ENCODE peak calls at places on chromosomes 4 and X, in six cellular contexts. K, Z, N, E, H and F are unnamed samples. For H3K4me1, the result is how much of the 10 kb centered on the place peaks cover.

GRCh38 chr4:168837922-168838321 is 172.1 kb downstream of the CBR4 start:
- DNase-seq in E (no peak), Z (no peak), H (no peak), N (no peak), K (no peak), F (no peak)

GRCh38 chr4:126761947-126762650 is 870.7 kb upstream of the INTU start:
- DNase-seq in E (no peak), Z (no peak), H (no peak), K (no peak), N (no peak), F (no peak)

GRCh38 chr4:169619518-169619957 is 840 bp upstream of the CLCN3 start:
- DNase-seq in E (no peak), H (peak), Z (peak), K (no peak), N (peak), F (no peak)

GRCh38 chrX:21946925-21947641 is 6.6 kb downstream of the SMS start:
- DNase-seq in H (peak), N (peak), Z (peak), E (no peak), K (no peak), F (no peak)

GRCh38 chrX:2650865-2651264 is 40.2 kb upstream of the CD99 start:
- DNase-seq in H (no peak), N (no peak), Z (no peak), K (no peak), E (no peak), F (no peak)

GRCh38 chrX:117973175-117974075 is 143.2 kb downstream of the KLHL13 start:
- DNase-seq in H (peak), E (no peak), K (no peak), N (peak), Z (no peak), F (no peak)

GRCh38 chrX:123803331-123803983 is 56.4 kb upstream of the XIAP start:
- DNase-seq in H (peak), N (no peak), K (no peak), Z (peak), E (no peak), F (no peak)

GRCh38 chr4:532588-533317 is 33.7 kb downstream of the PIGG start:
- DNase-seq in H (no peak), N (no peak), E (no peak), K (no peak), Z (peak), F (no peak)

GRCh38 chr4:173763374-173763773 is 233.3 kb upstream of the HAND2 start:
- DNase-seq in E (no peak), N (no peak), Z (no peak), H (peak), K (no peak), F (no peak)

GRCh38 chrX:13226214-13226613 is 93.6 kb downstream of the ATXN3L start:
- DNase-seq in H (no peak), K (no peak), E (no peak), N (no peak), Z (no peak), F (no peak)

GRCh38 chr4:38523524-38524448 is 140.2 kb upstream of the KLF3 start:
- DNase-seq in Z (no peak), H (no peak), N (no peak), E (no peak), K (no peak), F (no peak)

GRCh38 chr4:66554844-66555243 is 884.6 kb upstream of the EPHA5 start:
- DNase-seq in H (no peak), Z (no peak), N (no peak), E (no peak), K (no peak), F (no peak)

GRCh38 chr4:4763815-4764202 is 95.7 kb upstream of the MSX1 start:
- DNase-seq in Z (no peak), N (no peak), H (peak), K (no peak), E (no peak), F (no peak)

GRCh38 chrX:134780908-134781307 is 122.6 kb upstream of the PLAC1 start:
- DNase-seq in K (no peak), H (no peak), Z (no peak), E (no peak), N (no peak), F (no peak)

GRCh38 chrX:8939344-8939743 is 94.6 kb downstream of the FAM9B start:
- DNase-seq in Z (no peak), H (no peak), N (no peak), K (no peak), E (no peak), F (no peak)

GRCh38 chr4:2856266-2856665 is 12.6 kb downstream of the ADD1 start:
- DNase-seq in K (no peak), N (no peak), Z (no peak), H (no peak), E (no peak), F (no peak)
- H3K4me1 ChIP-seq in K (half or more), N (under half), Z (under half), H (under half), E (half or more), F (half or more)

GRCh38 chr4:40307627-40308497 is 27.3 kb upstream of the CHRNA9 start:
- DNase-seq in Z (peak), K (no peak), H (no peak), N (no peak), E (peak), F (no peak)
- H3K4me1 ChIP-seq in Z (under half), K (under half), H (under half), N (under half), E (under half), F (under half)

DNA sequence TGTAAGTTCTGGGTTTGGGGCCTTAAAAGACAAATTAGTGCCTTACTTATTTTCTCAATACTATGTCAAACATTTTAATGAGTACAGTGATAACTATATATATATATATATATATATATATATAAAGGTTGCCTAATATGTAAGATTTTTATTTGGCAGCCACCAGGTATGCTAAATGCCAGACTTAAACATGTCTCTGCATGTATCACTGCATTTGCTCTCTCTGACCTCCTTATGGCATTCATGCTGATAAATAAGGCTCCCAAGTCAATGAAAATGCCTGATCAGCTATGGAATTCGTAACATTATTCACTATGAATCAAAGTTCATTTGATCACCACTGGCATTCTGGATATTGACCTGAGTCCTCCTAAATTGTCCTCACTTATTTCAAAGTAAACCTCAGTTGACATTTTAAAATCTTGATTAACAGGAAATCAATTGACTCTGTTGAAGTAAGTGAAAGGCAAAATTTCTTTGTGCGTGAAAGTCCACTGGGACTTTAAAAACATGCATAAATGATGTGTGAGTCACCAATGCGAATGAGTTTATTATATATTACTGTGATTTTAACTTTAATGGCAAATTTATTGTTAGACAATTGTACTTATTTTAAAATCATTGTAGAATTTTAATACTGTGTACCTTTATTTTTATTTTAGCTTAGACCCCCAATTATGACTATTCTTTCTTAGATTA is 29.2 kb upstream of the AREG start:
- DNase-seq in N (no peak), K (no peak), Z (no peak), E (no peak), H (no peak), F (no peak)
- H3K4me1 ChIP-seq in N (under half), K (under half), Z (under half), E (under half), H (under half), F (under half)

GRCh38 chr4:113740857-113741379 is 20.6 kb downstream of the CAMK2D start:
- DNase-seq in H (no peak), Z (no peak), E (no peak), N (no peak), K (no peak), F (no peak)
- H3K4me1 ChIP-seq in H (under half), Z (under half), E (half or more), N (under half), K (half or more), F (under half)

GRCh38 chr4:81799371-81799770 is 327.7 kb upstream of the RASGEF1B start:
- DNase-seq in N (no peak), E (no peak), Z (no peak), K (no peak), H (no peak), F (no peak)

GRCh38 chr4:81792521-81792920 is 320.8 kb upstream of the RASGEF1B start:
- DNase-seq in E (no peak), H (no peak), Z (no peak), K (no peak), N (no peak), F (no peak)

GRCh38 chr4:81802308-81802846 is 330.7 kb upstream of the RASGEF1B start:
- DNase-seq in H (no peak), K (no peak), E (no peak), N (no peak), Z (no peak), F (no peak)

DNA sequence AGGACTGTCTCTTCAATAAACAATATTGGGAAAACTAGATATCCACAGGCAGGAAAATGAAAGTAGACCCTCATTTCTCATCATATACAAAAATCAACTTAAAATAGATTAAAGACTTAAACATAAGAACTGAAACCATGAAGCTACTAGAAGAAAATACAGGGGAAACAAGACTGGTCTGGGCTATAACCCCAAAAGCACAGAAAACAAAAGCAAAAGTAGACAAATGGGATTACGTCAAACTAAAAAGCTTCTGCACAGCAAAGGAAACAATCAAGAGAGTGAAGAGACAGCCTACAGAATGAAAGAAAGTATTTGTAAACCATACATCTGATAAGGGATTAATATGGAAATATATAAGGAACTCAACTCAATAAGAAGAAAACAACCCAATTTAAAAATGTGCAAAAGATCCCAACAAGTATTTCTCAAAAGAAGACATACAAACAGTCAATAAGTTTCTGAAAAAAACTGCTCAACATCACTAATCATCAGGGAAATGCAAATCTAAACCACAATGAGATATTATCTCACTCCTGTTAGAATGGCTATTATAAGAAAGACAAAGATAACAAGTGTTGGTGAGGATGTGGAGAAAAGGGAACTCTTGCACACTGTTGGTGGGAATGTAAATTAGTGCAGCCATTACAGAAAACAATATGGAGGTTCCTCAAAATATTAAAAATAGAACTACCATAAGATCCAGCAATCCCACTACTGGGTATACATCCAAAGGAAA is 325.3 kb upstream of the RASGEF1B start:
- DNase-seq in Z (no peak), K (no peak), N (no peak), H (no peak), E (no peak), F (no peak)
- H3K4me1 ChIP-seq in Z (under half), K (under half), N (under half), H (under half), E (under half), F (under half)

DNA sequence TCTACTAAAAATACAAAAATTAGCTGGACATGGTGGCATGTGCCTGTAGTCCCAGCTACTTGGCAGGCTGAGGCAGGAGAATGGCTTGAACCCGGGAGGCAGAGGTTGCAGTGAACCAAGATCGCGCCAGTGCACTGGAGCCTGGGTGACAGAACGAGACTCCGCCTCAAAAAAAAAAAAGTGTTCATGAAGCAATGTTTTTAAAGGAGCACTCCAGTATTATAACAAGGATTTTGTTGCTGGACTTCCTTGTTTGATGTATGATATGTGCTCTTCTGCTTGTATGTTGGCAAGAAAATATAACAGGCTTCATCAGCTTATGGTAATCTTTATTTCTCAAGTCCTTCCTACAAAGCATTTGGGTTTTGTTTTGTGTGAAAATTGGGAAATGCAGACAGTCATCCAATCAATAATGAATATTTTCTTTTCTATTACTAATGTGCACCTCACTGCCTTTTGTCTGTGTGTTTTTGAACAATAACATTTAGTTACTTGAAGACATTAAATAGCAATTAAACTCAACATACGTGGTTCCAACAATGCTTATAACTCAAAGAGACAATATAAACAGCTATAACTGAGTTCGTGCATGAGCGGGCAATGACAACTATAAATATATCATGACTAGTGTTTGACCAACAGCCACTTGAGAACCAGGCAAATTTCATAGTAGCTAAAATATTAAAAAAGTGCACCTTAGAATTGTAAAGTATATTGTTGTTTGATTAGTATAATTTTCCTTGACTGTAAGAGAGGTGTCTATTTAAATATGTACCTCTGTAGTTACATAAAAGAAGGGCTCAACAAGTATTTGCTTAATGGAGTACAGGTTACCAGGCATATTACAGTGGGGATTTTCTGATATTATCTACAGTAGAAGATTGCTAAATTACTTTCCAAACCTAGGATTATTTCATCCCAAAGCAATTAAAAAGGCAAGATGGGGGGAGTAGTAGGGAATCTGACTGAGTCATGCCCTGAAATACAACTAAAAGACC is 210.7 kb downstream of the PPP3CA start:
- DNase-seq in N (no peak), H (no peak), Z (no peak), K (no peak), E (no peak), F (no peak)
- H3K4me1 ChIP-seq in N (under half), H (under half), Z (under half), K (under half), E (under half), F (under half)

GRCh38 chr4:163603246-163603645 is 108.8 kb downstream of the TMA16 start:
- DNase-seq in K (no peak), Z (no peak), H (no peak), N (no peak), E (no peak), F (no peak)

GRCh38 chr4:163600731-163601130 is 106.2 kb downstream of the TMA16 start:
- DNase-seq in E (no peak), N (no peak), K (no peak), H (no peak), Z (no peak), F (no peak)

GRCh38 chr4:163598489-163598888 is 104.0 kb downstream of the TMA16 start:
- DNase-seq in E (no peak), N (no peak), Z (no peak), H (no peak), K (no peak), F (no peak)

GRCh38 chr4:163595590-163595989 is 101.1 kb downstream of the TMA16 start:
- DNase-seq in N (no peak), K (no peak), H (no peak), E (no peak), Z (no peak), F (no peak)

DNA sequence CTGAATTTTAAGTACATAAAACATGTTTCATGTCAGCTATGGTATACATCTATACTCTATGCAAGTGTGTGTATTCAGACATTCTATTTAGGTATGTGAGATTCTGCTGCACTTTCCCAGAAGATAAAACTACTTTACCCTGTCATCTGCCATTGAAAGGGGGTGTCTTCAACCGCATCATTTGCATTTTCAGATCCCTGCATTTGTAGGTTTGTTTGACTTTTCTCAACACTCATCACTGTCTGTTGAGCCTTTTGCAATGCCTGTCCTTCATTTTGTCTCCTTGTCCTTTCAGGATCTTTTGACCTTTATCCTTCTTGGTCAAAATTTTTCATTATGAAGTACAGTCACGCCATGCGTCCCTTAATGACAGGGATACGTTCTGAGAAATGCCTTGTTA is 103.5 kb downstream of the TMA16 start:
- DNase-seq in Z (no peak), K (no peak), H (no peak), N (no peak), E (no peak), F (no peak)
- H3K4me1 ChIP-seq in Z (under half), K (under half), H (under half), N (under half), E (under half), F (under half)